ENCODE peak calls at places on chromosomes 5 and 9, in ten cellular contexts. One of them, this sample, is unnamed.

GRCh38 chr5:6134281-6134680 is 244.1 kb downstream of the MED10 start:
- DNase-seq in Peyer's patch: no peak
- DNase-seq in colonic mucosa: no peak
- DNase-seq in PC-3: no peak
- DNase-seq in IMR-90: no peak
- DNase-seq in hepatocyte: no peak
- DNase-seq in epithelial cell of esophagus: no peak
- DNase-seq in ovary: no peak
- DNase-seq in left ventricle myocardium inferior: no peak
- DNase-seq in foreskin fibroblast: no peak
- DNase-seq in this sample: no peak

GRCh38 chr5:6731465-6732237 is 18.4 kb downstream of the TENT4A start:
- DNase-seq in hepatocyte: no peak
- DNase-seq in left ventricle myocardium inferior: no peak
- DNase-seq in foreskin fibroblast: no peak
- DNase-seq in Peyer's patch: peak
- DNase-seq in PC-3: no peak
- DNase-seq in ovary: no peak
- DNase-seq in colonic mucosa: no peak
- DNase-seq in epithelial cell of esophagus: no peak
- DNase-seq in IMR-90: peak
- DNase-seq in this sample: peak

GRCh38 chr5:41176952-41177351 is 36.4 kb downstream of the C6 start:
- DNase-seq in Peyer's patch: no peak
- DNase-seq in IMR-90: peak
- DNase-seq in ovary: no peak
- DNase-seq in foreskin fibroblast: no peak
- DNase-seq in colonic mucosa: no peak
- DNase-seq in hepatocyte: no peak
- DNase-seq in left ventricle myocardium inferior: no peak
- DNase-seq in PC-3: peak
- DNase-seq in epithelial cell of esophagus: peak
- DNase-seq in this sample: peak

GRCh38 chr5:139593716-139594319 is 32.7 kb downstream of the UBE2D2 start:
- DNase-seq in hepatocyte: no peak
- DNase-seq in ovary: no peak
- DNase-seq in epithelial cell of esophagus: peak
- DNase-seq in Peyer's patch: no peak
- DNase-seq in IMR-90: peak
- DNase-seq in PC-3: peak
- DNase-seq in colonic mucosa: no peak
- DNase-seq in foreskin fibroblast: no peak
- DNase-seq in left ventricle myocardium inferior: no peak
- DNase-seq in this sample: peak

GRCh38 chr9:96450613-96451544 is 910 bp downstream of the HABP4 start:
- DNase-seq in ovary: peak
- DNase-seq in left ventricle myocardium inferior: peak
- DNase-seq in hepatocyte: peak
- DNase-seq in Peyer's patch: peak
- DNase-seq in PC-3: peak
- DNase-seq in epithelial cell of esophagus: peak
- DNase-seq in colonic mucosa: peak
- DNase-seq in IMR-90: peak
- DNase-seq in foreskin fibroblast: no peak
- DNase-seq in this sample: peak

GRCh38 chr9:136487672-136488071 is 4.8 kb upstream of the SEC16A start:
- DNase-seq in colonic mucosa: no peak
- DNase-seq in Peyer's patch: no peak
- DNase-seq in PC-3: no peak
- DNase-seq in left ventricle myocardium inferior: no peak
- DNase-seq in foreskin fibroblast: no peak
- DNase-seq in ovary: no peak
- DNase-seq in epithelial cell of esophagus: no peak
- DNase-seq in IMR-90: no peak
- DNase-seq in hepatocyte: no peak
- DNase-seq in this sample: no peak

GRCh38 chr9:2228641-2229040 is 213.5 kb downstream of the SMARCA2 start:
- DNase-seq in IMR-90: no peak
- DNase-seq in left ventricle myocardium inferior: no peak
- DNase-seq in foreskin fibroblast: no peak
- DNase-seq in epithelial cell of esophagus: no peak
- DNase-seq in PC-3: no peak
- DNase-seq in colonic mucosa: no peak
- DNase-seq in ovary: no peak
- DNase-seq in hepatocyte: no peak
- DNase-seq in Peyer's patch: no peak
- DNase-seq in this sample: no peak

GRCh38 chr9:15999422-16000339 is 446.8 kb downstream of the CCDC171 start:
- DNase-seq in foreskin fibroblast: peak
- DNase-seq in IMR-90: peak
- DNase-seq in epithelial cell of esophagus: peak
- DNase-seq in hepatocyte: peak
- DNase-seq in left ventricle myocardium inferior: no peak
- DNase-seq in PC-3: peak
- DNase-seq in Peyer's patch: no peak
- DNase-seq in ovary: no peak
- DNase-seq in colonic mucosa: no peak
- DNase-seq in this sample: peak

GRCh38 chr5:123120197-123120596 is 31.2 kb downstream of the PRDM6 start:
- DNase-seq in colonic mucosa: no peak
- DNase-seq in epithelial cell of esophagus: no peak
- DNase-seq in Peyer's patch: no peak
- DNase-seq in IMR-90: no peak
- DNase-seq in PC-3: no peak
- DNase-seq in ovary: no peak
- DNase-seq in hepatocyte: no peak
- DNase-seq in foreskin fibroblast: no peak
- DNase-seq in left ventricle myocardium inferior: no peak
- DNase-seq in this sample: peak

GRCh38 chr5:123116757-123117156 is 27.7 kb downstream of the PRDM6 start:
- DNase-seq in Peyer's patch: no peak
- DNase-seq in IMR-90: no peak
- DNase-seq in ovary: no peak
- DNase-seq in foreskin fibroblast: no peak
- DNase-seq in PC-3: no peak
- DNase-seq in colonic mucosa: no peak
- DNase-seq in epithelial cell of esophagus: no peak
- DNase-seq in left ventricle myocardium inferior: no peak
- DNase-seq in hepatocyte: no peak
- DNase-seq in this sample: no peak

GRCh38 chr5:123117989-123118388 is 28.9 kb downstream of the PRDM6 start:
- DNase-seq in left ventricle myocardium inferior: no peak
- DNase-seq in PC-3: peak
- DNase-seq in Peyer's patch: no peak
- DNase-seq in foreskin fibroblast: no peak
- DNase-seq in colonic mucosa: no peak
- DNase-seq in hepatocyte: no peak
- DNase-seq in ovary: no peak
- DNase-seq in epithelial cell of esophagus: peak
- DNase-seq in IMR-90: no peak
- DNase-seq in this sample: no peak

GRCh38 chr5:123122273-123122672 is 33.2 kb downstream of the PRDM6 start:
- DNase-seq in epithelial cell of esophagus: no peak
- DNase-seq in hepatocyte: no peak
- DNase-seq in foreskin fibroblast: no peak
- DNase-seq in IMR-90: no peak
- DNase-seq in colonic mucosa: no peak
- DNase-seq in ovary: no peak
- DNase-seq in Peyer's patch: no peak
- DNase-seq in left ventricle myocardium inferior: no peak
- DNase-seq in PC-3: no peak
- DNase-seq in this sample: no peak

DNA sequence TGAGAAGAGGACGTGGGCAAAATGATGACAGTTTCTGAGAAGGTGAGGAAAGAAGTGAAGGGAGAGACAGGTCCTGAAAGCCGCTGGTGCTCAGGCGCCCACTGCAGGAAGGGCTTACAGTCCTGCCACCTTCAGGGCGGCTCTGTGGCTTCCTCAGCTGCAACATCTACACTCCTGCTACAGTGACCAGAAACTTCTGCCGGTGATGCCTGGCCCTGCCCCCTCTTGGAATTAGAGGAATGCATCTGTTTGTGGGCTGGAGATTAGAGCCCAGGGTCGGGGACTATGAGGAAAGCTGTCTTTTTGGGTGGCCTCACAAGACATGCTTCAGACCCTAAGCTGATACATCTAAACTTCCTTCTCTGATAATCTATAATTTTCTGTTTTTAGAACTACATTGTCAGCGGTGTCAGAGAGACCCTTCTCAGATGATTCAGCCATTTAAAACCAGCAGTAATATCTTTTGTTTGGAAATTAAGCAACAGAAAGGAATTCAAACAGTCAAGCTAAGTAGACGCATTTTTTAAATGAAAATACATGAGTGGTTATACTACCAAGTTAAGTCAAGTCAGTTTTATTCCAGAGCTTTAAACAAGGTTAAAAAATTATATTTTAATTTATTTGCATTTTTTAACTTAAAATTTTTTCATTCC is 30.4 kb downstream of the PRDM6 start:
- DNase-seq in ovary: peak
- DNase-seq in foreskin fibroblast: no peak
- DNase-seq in epithelial cell of esophagus: no peak
- DNase-seq in Peyer's patch: no peak
- DNase-seq in left ventricle myocardium inferior: no peak
- DNase-seq in PC-3: no peak
- DNase-seq in colonic mucosa: no peak
- DNase-seq in hepatocyte: peak
- DNase-seq in IMR-90: peak
- DNase-seq in this sample: peak
- H3K4me3 ChIP-seq in ovary: no peak
- H3K4me3 ChIP-seq in foreskin fibroblast: peak
- H3K4me3 ChIP-seq in epithelial cell of esophagus: no peak
- H3K4me3 ChIP-seq in Peyer's patch: no peak
- H3K4me3 ChIP-seq in left ventricle myocardium inferior: no peak
- H3K4me3 ChIP-seq in PC-3: no peak
- H3K4me3 ChIP-seq in colonic mucosa: no peak
- H3K4me3 ChIP-seq in hepatocyte: no peak
- H3K4me3 ChIP-seq in IMR-90: peak
- H3K4me3 ChIP-seq in this sample: peak

DNA sequence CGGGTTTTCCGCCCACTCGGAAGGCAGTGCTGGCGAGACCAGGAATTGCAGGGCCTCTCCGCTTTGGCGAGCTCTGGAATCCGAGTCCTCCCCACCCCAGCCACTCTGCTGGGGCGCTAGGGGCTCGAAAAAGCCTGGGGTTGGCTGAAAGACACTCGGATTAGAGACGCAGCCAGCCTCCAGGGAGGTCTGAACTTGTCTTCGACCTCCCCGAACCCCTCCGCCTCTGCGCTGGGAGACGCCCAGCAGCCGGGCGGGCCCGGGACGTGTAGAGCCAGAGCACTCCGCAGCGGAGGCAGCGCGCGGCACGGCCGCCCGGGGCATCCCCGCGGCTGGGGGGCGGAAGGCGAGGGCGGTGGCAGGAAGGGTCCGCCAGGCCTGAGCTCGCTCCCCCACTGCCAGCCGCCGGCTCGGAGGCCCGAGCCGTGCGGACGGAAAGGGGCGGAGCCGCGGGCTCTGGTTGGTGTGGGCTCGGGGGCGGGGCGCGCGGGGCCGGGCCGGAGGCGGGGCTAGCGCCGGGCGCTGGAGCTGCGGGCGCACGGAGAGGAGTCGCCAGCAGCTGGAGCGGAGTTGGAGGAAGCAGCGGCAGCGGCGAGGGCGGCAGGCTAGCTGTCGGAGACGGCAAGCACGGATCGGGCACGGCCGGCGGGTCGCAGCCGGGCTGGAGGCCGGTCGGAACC is at the start of gene PIK3R1:
- DNase-seq in foreskin fibroblast: peak
- DNase-seq in ovary: peak
- DNase-seq in epithelial cell of esophagus: peak
- DNase-seq in Peyer's patch: peak
- DNase-seq in left ventricle myocardium inferior: peak
- DNase-seq in PC-3: peak
- DNase-seq in colonic mucosa: peak
- DNase-seq in IMR-90: peak
- DNase-seq in hepatocyte: peak
- DNase-seq in this sample: peak
- TF ChIP-seq CTCF in foreskin fibroblast: peak
- TF ChIP-seq CTCF in ovary: peak
- TF ChIP-seq CTCF in epithelial cell of esophagus: peak
- TF ChIP-seq CTCF in Peyer's patch: peak
- TF ChIP-seq CTCF in left ventricle myocardium inferior: peak
- TF ChIP-seq CTCF in PC-3: no peak
- TF ChIP-seq CTCF in colonic mucosa: peak
- TF ChIP-seq CTCF in IMR-90: peak
- TF ChIP-seq CTCF in hepatocyte: peak
- TF ChIP-seq CTCF in this sample: peak

GRCh38 chr9:132221941-132222340 is 60.1 kb downstream of the NTNG2 start:
- DNase-seq in ovary: no peak
- DNase-seq in IMR-90: no peak
- DNase-seq in Peyer's patch: no peak
- DNase-seq in foreskin fibroblast: no peak
- DNase-seq in PC-3: no peak
- DNase-seq in epithelial cell of esophagus: no peak
- DNase-seq in hepatocyte: no peak
- DNase-seq in colonic mucosa: no peak
- DNase-seq in left ventricle myocardium inferior: no peak
- DNase-seq in this sample: no peak

GRCh38 chr9:132214027-132214622 is 52.3 kb downstream of the NTNG2 start:
- DNase-seq in IMR-90: peak
- DNase-seq in colonic mucosa: no peak
- DNase-seq in hepatocyte: peak
- DNase-seq in left ventricle myocardium inferior: peak
- DNase-seq in foreskin fibroblast: peak
- DNase-seq in PC-3: peak
- DNase-seq in epithelial cell of esophagus: peak
- DNase-seq in Peyer's patch: no peak
- DNase-seq in ovary: peak
- DNase-seq in this sample: peak

GRCh38 chr9:132211570-132211969 is 49.7 kb downstream of the NTNG2 start:
- DNase-seq in colonic mucosa: no peak
- DNase-seq in ovary: no peak
- DNase-seq in IMR-90: no peak
- DNase-seq in left ventricle myocardium inferior: no peak
- DNase-seq in foreskin fibroblast: no peak
- DNase-seq in Peyer's patch: no peak
- DNase-seq in PC-3: no peak
- DNase-seq in hepatocyte: no peak
- DNase-seq in epithelial cell of esophagus: no peak
- DNase-seq in this sample: no peak

GRCh38 chr9:132220069-132220468 is 58.2 kb downstream of the NTNG2 start:
- DNase-seq in left ventricle myocardium inferior: no peak
- DNase-seq in hepatocyte: no peak
- DNase-seq in colonic mucosa: no peak
- DNase-seq in PC-3: no peak
- DNase-seq in ovary: no peak
- DNase-seq in Peyer's patch: no peak
- DNase-seq in epithelial cell of esophagus: no peak
- DNase-seq in IMR-90: no peak
- DNase-seq in foreskin fibroblast: no peak
- DNase-seq in this sample: no peak

GRCh38 chr9:132216861-132217655 is 55.2 kb downstream of the NTNG2 start:
- DNase-seq in left ventricle myocardium inferior: no peak
- DNase-seq in Peyer's patch: no peak
- DNase-seq in ovary: no peak
- DNase-seq in hepatocyte: no peak
- DNase-seq in foreskin fibroblast: no peak
- DNase-seq in PC-3: no peak
- DNase-seq in IMR-90: no peak
- DNase-seq in epithelial cell of esophagus: peak
- DNase-seq in colonic mucosa: no peak
- DNase-seq in this sample: no peak
- H3K4me3 ChIP-seq in left ventricle myocardium inferior: no peak
- H3K4me3 ChIP-seq in Peyer's patch: no peak
- H3K4me3 ChIP-seq in ovary: no peak
- H3K4me3 ChIP-seq in hepatocyte: no peak
- H3K4me3 ChIP-seq in foreskin fibroblast: no peak
- H3K4me3 ChIP-seq in PC-3: no peak
- H3K4me3 ChIP-seq in IMR-90: no peak
- H3K4me3 ChIP-seq in epithelial cell of esophagus: no peak
- H3K4me3 ChIP-seq in colonic mucosa: no peak
- H3K4me3 ChIP-seq in this sample: no peak

GRCh38 chr5:83590966-83591365 is 119.4 kb downstream of the VCAN start:
- DNase-seq in epithelial cell of esophagus: no peak
- DNase-seq in hepatocyte: no peak
- DNase-seq in Peyer's patch: no peak
- DNase-seq in PC-3: no peak
- DNase-seq in foreskin fibroblast: no peak
- DNase-seq in colonic mucosa: no peak
- DNase-seq in ovary: no peak
- DNase-seq in left ventricle myocardium inferior: no peak
- DNase-seq in IMR-90: no peak
- DNase-seq in this sample: no peak

GRCh38 chr5:83589786-83590185 is 118.2 kb downstream of the VCAN start:
- DNase-seq in hepatocyte: no peak
- DNase-seq in colonic mucosa: no peak
- DNase-seq in left ventricle myocardium inferior: no peak
- DNase-seq in IMR-90: no peak
- DNase-seq in epithelial cell of esophagus: peak
- DNase-seq in foreskin fibroblast: no peak
- DNase-seq in ovary: no peak
- DNase-seq in PC-3: no peak
- DNase-seq in Peyer's patch: no peak
- DNase-seq in this sample: no peak

GRCh38 chr5:83595217-83595616 is 123.7 kb downstream of the VCAN start:
- DNase-seq in foreskin fibroblast: no peak
- DNase-seq in IMR-90: no peak
- DNase-seq in Peyer's patch: no peak
- DNase-seq in epithelial cell of esophagus: no peak
- DNase-seq in hepatocyte: no peak
- DNase-seq in left ventricle myocardium inferior: no peak
- DNase-seq in PC-3: peak
- DNase-seq in colonic mucosa: no peak
- DNase-seq in ovary: no peak
- DNase-seq in this sample: peak
- TF ChIP-seq CTCF in foreskin fibroblast: peak
- TF ChIP-seq CTCF in IMR-90: peak
- TF ChIP-seq CTCF in Peyer's patch: no peak
- TF ChIP-seq CTCF in epithelial cell of esophagus: peak
- TF ChIP-seq CTCF in hepatocyte: no peak
- TF ChIP-seq CTCF in left ventricle myocardium inferior: no peak
- TF ChIP-seq CTCF in PC-3: peak
- TF ChIP-seq CTCF in colonic mucosa: no peak
- TF ChIP-seq CTCF in ovary: no peak
- TF ChIP-seq CTCF in this sample: peak

This sample was measured in choroid plexus epithelial cell.